ENCODE peak calls at places on chromosomes 3 and 15, in five cellular contexts. D is mesendoderm, C is PC-3, H is neural progenitor cell, R is mesenchymal stem cell. T is an unnamed sample.

GRCh38 chr3:32577621-32578556 is 7.2 kb upstream of the DYNC1LI1 start:
- DNase-seq in R (peak), D (no peak), C (peak), H (no peak), T (no peak)

GRCh38 chr3:31392568-31392967 is 140.2 kb upstream of the STT3B start:
- DNase-seq in C (no peak), D (no peak), R (no peak), H (no peak), T (no peak)

GRCh38 chr3:132164469-132165092 is 129.8 kb upstream of the CPNE4 start:
- DNase-seq in R (no peak), H (no peak), C (peak), D (no peak), T (no peak)

GRCh38 chr3:187264051-187264450 is 27.5 kb downstream of the MASP1 start:
- DNase-seq in H (no peak), R (peak), C (peak), D (peak), T (no peak)

GRCh38 chr15:85780586-85780985 is 14.1 kb downstream of the KLHL25 start:
- DNase-seq in C (no peak), H (no peak), D (no peak), R (no peak), T (no peak)

GRCh38 chr15:100716456-100717085 is 114.2 kb downstream of the ASB7 start:
- DNase-seq in C (no peak), R (no peak), H (no peak), D (no peak), T (no peak)

GRCh38 chr15:68492855-68493254 is 60.9 kb upstream of the ITGA11 start:
- DNase-seq in H (no peak), D (no peak), C (no peak), R (no peak), T (no peak)

GRCh38 chr3:51876186-51876585 is 785 bp upstream of the IQCF5 start:
- DNase-seq in R (no peak), D (peak), C (no peak), H (no peak), T (no peak)

GRCh38 chr3:130377960-130378676 is 32.6 kb downstream of the COL6A5 start:
- DNase-seq in H (no peak), R (no peak), C (no peak), D (no peak), T (no peak)

GRCh38 chr3:14849831-14850230 is 31.1 kb downstream of the FGD5 start:
- DNase-seq in R (no peak), H (no peak), C (no peak), D (no peak), T (no peak)

GRCh38 chr15:73751481-73751880 is 1.7 kb downstream of the INSYN1 start:
- DNase-seq in C (no peak), R (no peak), H (no peak), D (no peak), T (no peak)

GRCh38 chr3:156513619-156514018 is 41.3 kb downstream of the SSR3 start:
- DNase-seq in D (no peak), C (peak), H (no peak), R (peak), T (no peak)

GRCh38 chr3:70003119-70003518 is 3.6 kb downstream of the SAMMSON start:
- DNase-seq in C (no peak), H (no peak), D (no peak), R (no peak), T (no peak)

GRCh38 chr15:74007820-74008371 is 13.4 kb downstream of the PML start:
- DNase-seq in D (no peak), H (no peak), C (no peak), R (no peak), T (no peak)

GRCh38 chr15:78000089-78000926 is 77.2 kb downstream of the TBC1D2B start:
- DNase-seq in D (peak), R (peak), H (peak), C (peak), T (peak)

GRCh38 chr3:197380786-197381185 is 82.4 kb upstream of the DLG1 start:
- DNase-seq in D (no peak), H (no peak), R (no peak), C (no peak), T (no peak)

GRCh38 chr3:172152869-172153268 is 113.5 kb downstream of the FNDC3B start:
- DNase-seq in H (no peak), D (no peak), C (peak), R (peak), T (no peak)

GRCh38 chr3:177439729-177440269 is 242.5 kb upstream of the TBL1XR1 start:
- DNase-seq in C (no peak), H (no peak), D (no peak), R (no peak), T (no peak)

GRCh38 chr3:196179380-196180308 is 31.6 kb downstream of the ZDHHC19 start:
- DNase-seq in D (peak), R (no peak), C (peak), H (peak), T (no peak)

GRCh38 chr3:114745322-114746240 is 401.5 kb downstream of the ZBTB20 start:
- DNase-seq in H (peak), D (no peak), C (peak), R (peak), T (no peak)

GRCh38 chr15:62141643-62142588 is 23.2 kb downstream of the C2CD4B start:
- DNase-seq in H (no peak), C (peak), R (no peak), D (no peak), T (no peak)
- H3K4me3 ChIP-seq in H (no peak), C (no peak), R (no peak), D (no peak), T (no peak)

DNA sequence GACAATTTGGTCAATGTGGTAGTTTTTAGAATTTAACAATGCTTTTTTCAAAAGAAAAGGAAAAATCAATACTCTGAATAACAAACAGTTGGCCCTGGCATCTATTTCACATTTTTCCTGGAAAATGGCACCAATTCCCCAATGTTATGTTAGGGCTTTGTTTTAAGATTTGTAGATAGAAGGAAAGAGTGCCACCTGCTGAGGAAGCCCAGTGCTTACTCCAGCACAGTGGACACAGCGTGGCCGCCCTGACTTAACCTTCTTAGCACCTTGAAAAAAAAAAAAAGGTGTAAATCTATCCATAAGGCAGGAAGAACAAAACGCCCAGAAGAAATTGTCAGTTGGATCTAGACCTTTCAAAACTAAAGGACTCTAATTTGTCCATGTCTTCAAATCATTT is 110.7 kb upstream of the CNTN4 start:
- DNase-seq in H (peak), D (peak), C (no peak), R (no peak), T (no peak)
- H3K9ac ChIP-seq in H (no peak), D (no peak), C (no peak), R (no peak), T (no peak)

GRCh38 chr3:133825969-133826727 is 20.5 kb downstream of the SRPRB start:
- DNase-seq in H (no peak), D (no peak), R (no peak), C (no peak), T (no peak)

GRCh38 chr3:133820129-133820528 is 14.5 kb downstream of the SRPRB start:
- DNase-seq in H (no peak), C (no peak), D (no peak), R (no peak), T (no peak)

GRCh38 chr3:133824961-133825485 is 19.4 kb downstream of the SRPRB start:
- DNase-seq in R (no peak), H (no peak), C (no peak), D (no peak), T (no peak)

GRCh38 chr3:133820889-133821675 is 15.5 kb downstream of the SRPRB start:
- DNase-seq in H (no peak), R (no peak), C (no peak), D (no peak), T (no peak)

DNA sequence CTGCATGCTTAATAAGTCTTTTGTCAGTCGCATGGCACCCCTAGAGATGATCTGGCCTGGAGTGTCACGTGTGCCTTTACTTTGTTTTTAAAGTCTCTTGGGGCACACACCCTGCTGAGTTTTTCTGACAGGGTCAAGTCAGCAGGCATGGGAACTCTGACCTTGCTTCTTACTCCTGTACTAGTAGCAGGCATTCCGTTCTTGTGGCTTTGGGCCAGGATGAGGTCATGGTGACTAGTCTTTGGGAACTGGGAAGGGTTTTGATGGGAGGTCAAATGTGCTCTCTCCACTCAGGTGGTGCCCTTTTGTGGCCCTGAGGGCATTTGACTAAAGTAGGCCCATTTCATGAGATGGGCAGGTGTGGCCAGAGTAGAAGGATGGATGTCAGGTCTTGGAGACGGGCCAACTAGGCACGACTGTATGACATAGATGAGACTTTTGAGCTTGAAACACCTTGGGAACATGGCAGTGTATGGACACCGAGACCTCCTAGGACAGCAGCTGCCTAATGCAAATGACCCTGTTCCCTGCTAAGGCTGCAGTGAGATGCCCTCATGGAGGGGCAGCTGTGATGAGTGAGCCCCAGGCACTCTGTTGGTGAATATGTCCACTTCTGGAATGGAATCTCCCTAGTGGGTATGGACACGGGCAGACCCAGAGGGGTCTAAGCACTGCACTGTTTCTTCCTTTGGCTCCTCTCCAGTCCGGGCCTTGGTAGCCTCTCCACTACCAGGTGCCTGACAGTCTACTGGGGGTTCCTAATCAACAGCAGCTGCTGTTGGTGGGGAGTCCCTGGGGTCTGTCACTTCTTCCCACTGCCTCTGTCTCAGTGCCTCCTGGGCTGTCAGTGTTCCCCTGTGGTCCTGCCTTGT is 16.4 kb downstream of the SRPRB start:
- DNase-seq in H (peak), R (peak), C (peak), D (peak), T (peak)
- H3K4me3 ChIP-seq in H (no peak), R (no peak), C (no peak), D (no peak), T (no peak)

GRCh38 chr3:24222165-24222805 is 272.4 kb downstream of the THRB start:
- DNase-seq in H (no peak), D (no peak), R (no peak), C (peak), T (no peak)
- H3K9ac ChIP-seq in H (no peak), D (no peak), R (no peak), C (no peak), T (no peak)

GRCh38 chr15:56608140-56608778 is 125.0 kb downstream of the ZNF280D start:
- DNase-seq in H (no peak), D (no peak), C (no peak), R (peak), T (peak)

GRCh38 chr15:56613826-56614225 is 119.5 kb downstream of the ZNF280D start:
- DNase-seq in D (no peak), H (no peak), C (no peak), R (no peak), T (no peak)

DNA sequence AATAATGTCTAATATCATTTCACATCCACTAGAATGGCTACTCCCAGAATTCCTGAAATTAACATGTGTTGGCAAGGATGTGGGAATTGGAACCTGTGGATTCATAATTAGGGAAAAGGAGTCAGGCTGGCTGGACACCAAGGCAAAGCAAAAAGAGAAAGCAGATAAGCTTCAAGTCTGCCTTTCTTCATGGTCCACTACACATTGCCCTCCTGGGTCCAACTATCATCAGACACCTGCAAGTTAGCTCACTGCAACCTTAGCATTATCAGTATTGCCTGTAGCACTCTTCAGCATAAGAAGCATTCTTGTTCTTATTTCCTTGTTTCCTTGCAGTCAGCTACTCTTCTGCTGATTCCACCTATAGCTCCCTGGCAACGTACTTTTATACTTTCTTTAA is 124.3 kb downstream of the ZNF280D start:
- DNase-seq in R (no peak), D (no peak), H (no peak), C (no peak), T (peak)
- H3K4me3 ChIP-seq in R (no peak), D (no peak), H (no peak), C (no peak), T (peak)

DNA sequence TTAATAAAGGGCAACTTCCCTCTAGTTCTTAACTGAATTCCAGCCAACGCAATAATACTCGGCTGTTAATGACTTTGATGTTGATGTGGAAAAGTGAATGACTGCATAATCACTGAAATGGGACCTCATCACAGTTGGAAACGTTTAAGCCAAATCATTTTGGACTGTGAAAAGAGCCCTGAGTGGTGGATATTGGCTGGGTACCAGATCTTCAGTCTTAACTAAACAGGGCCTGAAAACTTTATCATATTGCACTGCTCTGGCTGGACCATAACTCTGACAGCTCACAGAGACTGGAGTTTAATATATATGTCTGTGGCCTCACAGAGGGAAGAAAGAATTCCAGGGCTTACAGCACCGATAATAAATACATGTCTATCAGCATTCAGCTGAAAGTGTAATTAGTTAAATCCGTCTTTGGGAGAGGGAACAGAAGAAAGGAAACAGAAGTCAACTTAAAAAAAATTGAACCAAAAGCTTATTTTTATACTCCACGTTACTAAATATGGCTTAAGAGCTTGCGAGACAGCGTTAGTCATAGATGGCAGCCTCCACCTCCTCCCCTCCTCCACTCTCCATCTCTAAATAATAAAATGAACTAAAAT is 222.3 kb upstream of the CDIN1 start:
- DNase-seq in H (no peak), R (peak), C (no peak), D (no peak), T (no peak)
- H3K9ac ChIP-seq in H (no peak), R (peak), C (no peak), D (no peak), T (no peak)

DNA sequence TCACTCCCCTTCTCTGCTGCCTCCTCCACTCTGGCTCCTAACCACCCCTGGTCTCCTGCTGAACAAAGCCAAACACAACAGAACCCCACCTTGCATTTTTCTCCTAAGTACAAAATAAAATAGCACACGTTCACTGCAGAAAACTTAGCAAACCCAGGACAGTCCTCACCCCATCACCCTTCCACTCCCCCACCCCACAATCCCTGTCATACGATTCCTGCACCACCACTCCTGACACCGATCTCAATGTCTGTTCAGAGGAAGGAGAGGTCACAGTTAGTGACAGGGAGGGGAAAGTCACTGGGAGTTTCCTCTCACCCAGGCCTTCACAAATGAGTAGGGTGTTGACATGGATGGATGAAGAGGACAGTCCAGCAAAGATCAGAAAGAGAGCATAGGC is 4.2 kb downstream of the VPS33B start:
- DNase-seq in C (no peak), R (no peak), D (no peak), H (no peak), T (no peak)
- H3K4me3 ChIP-seq in C (no peak), R (no peak), D (no peak), H (no peak), T (no peak)

GRCh38 chr3:61978460-61979419 is 394.6 kb downstream of the FEZF2 start:
- DNase-seq in H (no peak), C (no peak), R (no peak), D (no peak), T (no peak)
- H3K9ac ChIP-seq in H (no peak), C (no peak), R (no peak), D (no peak), T (no peak)

GRCh38 chr3:185216587-185216918 is 37.3 kb downstream of the EHHADH start:
- DNase-seq in H (no peak), C (no peak), D (peak), R (peak), T (peak)
- H3K4me3 ChIP-seq in H (no peak), C (no peak), D (no peak), R (peak), T (peak)

T was measured in MM.1S.